ENCODE peak calls at places on chromosomes 13 and 19, in eight cellular contexts. M, Z, X, D, E, W, Q and P are unnamed samples.

GRCh38 chr13:32682740-32683139 is 96.5 kb downstream of the PDS5B start:
- DNase-seq in M (no peak), Z (no peak), X (no peak), Q (no peak), E (no peak), W (no peak), D (no peak), P (no peak)

GRCh38 chr13:74423434-74423833 is 289.2 kb upstream of the KLF12 start:
- DNase-seq in D (no peak), X (no peak), W (no peak), Z (no peak), E (no peak), M (no peak), Q (no peak), P (peak; percentile 21)

GRCh38 chr13:34897220-34897619 is 44.9 kb upstream of the NBEA start:
- DNase-seq in M (no peak), Z (no peak), D (no peak), Q (no peak), E (no peak), W (no peak), X (no peak), P (no peak)

GRCh38 chr13:99617474-99618255 is 116.4 kb downstream of the TM9SF2 start:
- DNase-seq in Q (no peak), D (no peak), M (peak; percentile 51), X (no peak), E (no peak), W (no peak), Z (peak; percentile 53), P (peak; percentile 27)

GRCh38 chr13:20624213-20624612 is 57.3 kb downstream of the IFT88 start:
- DNase-seq in Q (no peak), W (no peak), M (no peak), E (no peak), X (no peak), Z (no peak), D (no peak), P (no peak)

GRCh38 chr13:79549355-79550106 is 68.6 kb downstream of the NDFIP2 start:
- DNase-seq in Q (no peak), X (no peak), E (no peak), D (no peak), Z (no peak), M (no peak), W (no peak), P (no peak)

GRCh38 chr13:108963846-108964600 is 334.6 kb downstream of the MYO16 start:
- DNase-seq in E (peak; percentile 19), Z (peak; percentile 28), M (no peak), W (no peak), X (no peak), D (no peak), Q (no peak), P (peak; percentile 53)

GRCh38 chr13:31891472-31891871 is 140.1 kb upstream of the FRY start:
- DNase-seq in W (no peak), Q (no peak), D (no peak), E (no peak), X (no peak), Z (no peak), M (no peak), P (no peak)

GRCh38 chr19:17027428-17027816 is 812 bp upstream of the CPAMD8 start:
- DNase-seq in X (no peak), E (no peak), M (no peak), D (no peak), Q (no peak), W (no peak), Z (no peak), P (no peak)

GRCh38 chr13:114225610-114226009 is 9.1 kb upstream of the CDC16 start:
- DNase-seq in Z (no peak), E (no peak), W (no peak), D (no peak), Q (no peak), X (no peak), M (peak; percentile 46), P (no peak)

GRCh38 chr13:55615080-55615479 is 1525.6 kb upstream of the PRR20A start:
- DNase-seq in Z (no peak), X (no peak), E (no peak), W (no peak), M (no peak), Q (no peak), D (no peak), P (no peak)

GRCh38 chr19:51417107-51417806 is at the start of gene SIGLEC10:
- DNase-seq in X (no peak), Z (no peak), M (peak; percentile 55), D (no peak), W (no peak), E (no peak), Q (peak; percentile 44), P (no peak)

GRCh38 chr13:44620057-44620456 is 43.9 kb upstream of the TSC22D1 start:
- DNase-seq in Z (peak; percentile 71), D (no peak), E (no peak), M (no peak), W (no peak), X (no peak), Q (no peak), P (peak; percentile 5)

GRCh38 chr19:41657157-41657556 is 30.3 kb upstream of the CEACAM4 start:
- DNase-seq in E (no peak), M (peak; percentile 14), D (no peak), W (no peak), X (no peak), Q (no peak), Z (no peak), P (no peak)

GRCh38 chr19:685457-685931 is 9.3 kb downstream of the FSTL3 start:
- DNase-seq in M (no peak), W (no peak), E (no peak), Z (no peak), X (no peak), Q (no peak), D (no peak), P (no peak)

GRCh38 chr13:95924389-95924994 is 128.7 kb downstream of the UGGT2 start:
- DNase-seq in M (no peak), Q (no peak), W (no peak), X (no peak), E (peak; percentile 83), Z (peak; percentile 77), D (no peak), P (peak; percentile 82)

GRCh38 chr19:33719366-33720154 is 77.1 kb upstream of the KCTD15 start:
- DNase-seq in Z (no peak), X (no peak), D (no peak), Q (no peak), E (no peak), M (no peak), W (no peak), P (no peak)

GRCh38 chr13:48265217-48265815 is 32.3 kb downstream of the ITM2B start:
- DNase-seq in Q (no peak), X (no peak), D (no peak), M (peak; percentile 34), Z (no peak), E (no peak), W (no peak), P (no peak)